ENCODE peak calls at places on chromosomes 3 and 15, in four cellular contexts. Y is heart right ventricle, Q is fibroblast of lung, T is PC-3. M is an unnamed sample.

GRCh38 chr3:127483005-127483641 is 107.4 kb downstream of the TPRA1 start:
- DNase-seq in Y (no peak), Q (no peak), T (no peak), M (no peak)

GRCh38 chr3:23876901-23877300 is 39.9 kb downstream of the NKIRAS1 start:
- DNase-seq in Y (no peak), Q (no peak), T (no peak), M (no peak)

GRCh38 chr3:117404153-117404552 is 694.6 kb downstream of the TUSC7 start:
- DNase-seq in Y (no peak), Q (peak; percentile 17), T (no peak), M (no peak)

GRCh38 chr3:159764211-159765024 is 224.2 kb upstream of the IL12A start:
- DNase-seq in Y (peak; percentile 59), Q (peak; percentile 75), T (no peak), M (peak; percentile 32)

GRCh38 chr3:25412269-25412668 is 15.8 kb upstream of the RARB start:
- DNase-seq in Y (no peak), Q (peak; percentile 59), T (peak; percentile 43), M (no peak)

GRCh38 chr3:71998995-71999673 is 214.2 kb upstream of the PROK2 start:
- DNase-seq in Y (no peak), Q (peak; percentile 87), T (peak; percentile 9), M (no peak)

GRCh38 chr3:106208979-106209378 is 340.2 kb upstream of the CBLB start:
- DNase-seq in Y (no peak), Q (peak; percentile 57), T (peak; percentile 66), M (no peak)

GRCh38 chr3:180179562-180179961 is 142.8 kb upstream of the PEX5L start:
- DNase-seq in Y (no peak), Q (no peak), T (no peak), M (no peak)

GRCh38 chr3:57731311-57731710 is 24.8 kb upstream of the SLMAP start:
- DNase-seq in Y (no peak), Q (no peak), T (no peak), M (no peak)

GRCh38 chr3:128555098-128555825 is 62.3 kb upstream of the GATA2 start:
- DNase-seq in Y (peak; percentile 71), Q (no peak), T (no peak), M (no peak)

GRCh38 chr3:39362177-39362576 is 21.0 kb upstream of the SLC25A38 start:
- DNase-seq in Y (no peak), Q (no peak), T (no peak), M (no peak)

GRCh38 chr15:101013151-101013550 is 94.0 kb downstream of the LRRK1 start:
- DNase-seq in Y (no peak), Q (no peak), T (no peak), M (no peak)

GRCh38 chr3:18847583-18848197 is 300.6 kb upstream of the KCNH8 start:
- DNase-seq in Y (no peak), Q (no peak), T (peak; percentile 62), M (no peak)

GRCh38 chr15:43989938-43990337 is 163.1 kb downstream of the WDR76 start:
- DNase-seq in Y (no peak), Q (no peak), T (no peak), M (no peak)

GRCh38 chr3:169041677-169042171 is 621.8 kb downstream of the MECOM start:
- DNase-seq in Y (no peak), Q (peak; percentile 84), T (peak; percentile 64), M (peak; percentile 24)

DNA sequence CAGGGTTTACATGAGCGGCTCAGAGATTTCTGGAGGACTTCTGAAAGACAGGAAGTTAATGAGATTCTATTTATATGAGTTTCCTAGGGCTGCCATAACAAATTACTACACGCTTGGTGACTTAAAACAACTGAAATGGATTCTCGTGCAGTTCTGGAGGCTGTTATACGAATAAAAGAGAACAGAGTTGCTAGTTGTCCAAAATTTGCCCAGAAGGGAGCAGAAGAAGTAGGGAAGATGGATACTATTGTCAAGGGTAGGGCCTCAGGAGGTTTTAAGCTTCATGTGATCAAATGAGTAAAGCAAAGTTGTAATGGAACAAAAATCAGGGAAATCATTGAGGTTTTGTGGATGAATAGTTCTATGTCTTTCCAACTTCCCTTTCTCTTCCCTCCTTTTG is 173.1 kb upstream of the LYSMD4 start:
- DNase-seq in Y (no peak), Q (no peak), T (no peak), M (no peak)
- H3K27ac ChIP-seq in Y (no peak overlapping the region), Q (no peak overlapping the region), T (no peak overlapping the region), M (no peak overlapping the region)

GRCh38 chr15:22240951-22241350 is 160.6 kb downstream of the OR4M2 start:
- DNase-seq in Y (no peak), Q (no peak), T (no peak), M (no peak)
- H3K9me3 ChIP-seq in Y (no peaks in the 10 kb centered on the region), Q (peaks cover 3% of the 10 kb centered on the region), T (peaks cover 19% of the 10 kb centered on the region), M (no peaks in the 10 kb centered on the region)

GRCh38 chr3:197507541-197507940 is 48.2 kb downstream of the BDH1 start:
- DNase-seq in Y (no peak), Q (no peak), T (no peak), M (no peak)

GRCh38 chr3:197508051-197508451 is 47.7 kb downstream of the BDH1 start:
- DNase-seq in Y (no peak), Q (no peak), T (no peak), M (peak; percentile 36)

GRCh38 chr3:197508511-197508910 is 47.3 kb downstream of the BDH1 start:
- DNase-seq in Y (no peak), Q (no peak), T (no peak), M (peak; percentile 32)

GRCh38 chr3:197510642-197511018 is 45.1 kb downstream of the BDH1 start:
- DNase-seq in Y (no peak), Q (no peak), T (no peak), M (no peak)

DNA sequence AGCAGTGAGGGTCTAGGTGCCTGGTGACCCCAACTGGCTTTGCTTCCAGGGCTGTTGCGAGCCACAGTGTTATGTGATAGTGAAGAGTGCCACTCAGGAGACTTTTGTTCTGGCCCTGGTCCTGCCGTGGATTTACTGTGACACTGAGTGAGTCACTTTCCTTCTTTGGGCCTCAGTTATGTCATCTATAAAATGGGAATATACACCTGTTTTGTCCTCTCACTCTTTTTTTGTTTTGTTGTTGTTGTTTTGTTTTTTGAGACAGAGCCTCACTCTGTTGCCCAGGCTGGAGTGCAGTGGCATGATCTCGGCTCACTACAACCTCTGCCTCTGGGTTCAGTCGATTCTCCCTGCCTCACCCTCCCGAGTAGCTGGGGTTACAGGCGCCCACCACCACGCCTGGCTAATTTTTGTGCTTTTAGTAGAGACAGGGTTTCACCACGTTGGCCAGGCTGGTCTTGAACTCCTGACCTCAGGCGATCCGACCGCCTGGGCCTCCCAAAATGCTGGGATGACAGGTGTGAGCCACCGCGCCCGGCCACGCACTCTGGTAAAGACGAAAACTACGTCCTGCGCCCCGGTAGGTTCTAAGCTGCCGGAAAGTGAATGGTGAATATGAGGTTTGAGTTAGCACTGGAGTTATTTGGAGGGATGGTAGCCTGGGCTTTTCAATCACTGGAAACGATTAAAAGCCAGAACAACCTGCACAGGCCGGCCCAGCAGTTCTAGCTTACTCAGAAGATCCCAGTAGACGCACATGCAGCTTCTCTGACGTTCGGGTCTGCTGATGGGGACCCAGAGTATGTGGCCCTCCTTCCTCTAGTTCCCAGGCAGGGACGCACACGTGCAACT is 46.6 kb downstream of the BDH1 start:
- DNase-seq in Y (no peak), Q (no peak), T (no peak), M (no peak)
- H3K4me1 ChIP-seq in Y (no peaks in the 10 kb centered on the region), Q (no peaks in the 10 kb centered on the region), T (peaks cover 20% of the 10 kb centered on the region), M (peaks cover 11% of the 10 kb centered on the region)

GRCh38 chr3:154850921-154851320 is 229.2 kb upstream of the MME start:
- DNase-seq in Y (no peak), Q (no peak), T (no peak), M (no peak)

GRCh38 chr3:154852515-154852914 is 227.6 kb upstream of the MME start:
- DNase-seq in Y (no peak), Q (no peak), T (peak; percentile 57), M (no peak)

GRCh38 chr3:154849408-154849807 is 230.7 kb upstream of the MME start:
- DNase-seq in Y (no peak), Q (no peak), T (no peak), M (no peak)

GRCh38 chr3:154851644-154852043 is 228.5 kb upstream of the MME start:
- DNase-seq in Y (no peak), Q (no peak), T (peak; percentile 33), M (no peak)
- H3K27ac ChIP-seq in Y (no peak overlapping the region), Q (no peak overlapping the region), T (peak overlapping the region; percentile 7), M (no peak overlapping the region)

GRCh38 chr15:62559049-62559733 is 394.1 kb upstream of the C2CD4B start:
- DNase-seq in Y (no peak), Q (peak; percentile 20), T (no peak), M (no peak)
- H3K9me3 ChIP-seq in Y (no peaks in the 10 kb centered on the region), Q (no peaks in the 10 kb centered on the region), T (no peaks in the 10 kb centered on the region), M (no peaks in the 10 kb centered on the region)

DNA sequence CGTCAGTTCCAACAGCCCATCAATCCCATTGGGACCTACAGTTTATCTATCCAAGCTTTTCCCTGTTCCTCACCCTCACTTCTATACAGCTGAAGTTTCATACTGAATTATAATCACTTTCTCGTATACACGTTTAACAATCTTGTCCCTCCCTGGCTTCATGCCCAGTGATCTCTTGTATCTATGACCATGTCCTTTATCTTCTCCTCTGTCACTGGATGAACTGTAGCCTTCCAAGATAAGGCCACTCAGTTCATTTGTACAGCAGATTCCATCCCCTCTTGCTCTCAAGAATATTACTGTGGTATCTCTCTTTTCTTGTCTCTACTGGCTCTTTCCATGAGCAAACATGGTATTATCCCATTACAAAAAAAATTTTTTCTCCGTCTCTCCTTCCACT is 9.2 kb downstream of the CTNNB1 start:
- DNase-seq in Y (no peak), Q (no peak), T (no peak), M (no peak)
- H3K4me1 ChIP-seq in Y (peaks cover 73% of the 10 kb centered on the region), Q (no peaks in the 10 kb centered on the region), T (peaks cover 14% of the 10 kb centered on the region), M (peaks cover 12% of the 10 kb centered on the region)

GRCh38 chr3:41222012-41222411 is 22.7 kb downstream of the CTNNB1 start:
- DNase-seq in Y (no peak), Q (no peak), T (no peak), M (no peak)

GRCh38 chr3:41223078-41223477 is 23.8 kb downstream of the CTNNB1 start:
- DNase-seq in Y (no peak), Q (no peak), T (no peak), M (no peak)

GRCh38 chr3:41222508-41222907 is 23.2 kb downstream of the CTNNB1 start:
- DNase-seq in Y (no peak), Q (peak; percentile 64), T (no peak), M (no peak)

GRCh38 chr3:41224120-41224806 is 25.0 kb downstream of the CTNNB1 start:
- DNase-seq in Y (no peak), Q (peak; percentile 87), T (peak; percentile 44), M (no peak)

GRCh38 chr3:41223691-41224090 is 24.4 kb downstream of the CTNNB1 start:
- DNase-seq in Y (no peak), Q (no peak), T (no peak), M (no peak)
- H3K27ac ChIP-seq in Y (no peak overlapping the region), Q (peak overlapping the region; percentile 13), T (no peak overlapping the region), M (no peak overlapping the region)

M was measured in SJCRH30.